ENCODE peak calls at places on chromosomes 7 and 10, in four cellular contexts. D is cardiac fibroblast, X is fibroblast of lung, O is IMR-90. M is an unnamed sample.

GRCh38 chr10:31678573-31679122 is 250.0 kb downstream of the ARHGAP12 start:
- DNase-seq in D (no peak), X (no peak), O (no peak), M (no peak)

GRCh38 chr7:102140952-102141370 is 145.7 kb upstream of the SH2B2 start:
- DNase-seq in D (no peak), X (no peak), O (no peak), M (no peak)

GRCh38 chr7:12385364-12385786 is 18.3 kb downstream of the VWDE start:
- DNase-seq in D (no peak), X (no peak), O (no peak), M (no peak)

GRCh38 chr10:28291881-28292297 is 11.0 kb downstream of the MPP7 start:
- DNase-seq in D (peak), X (peak), O (peak), M (peak)

GRCh38 chr7:64183126-64183742 is 23.8 kb upstream of the ZNF735 start:
- DNase-seq in D (no peak), X (no peak), O (no peak), M (no peak)

GRCh38 chr7:739455-739963 is 12.4 kb upstream of the PRKAR1B start:
- DNase-seq in D (no peak), X (no peak), O (no peak), M (no peak)

GRCh38 chr7:127158659-127159058 is 94.1 kb downstream of the GRM8 start:
- DNase-seq in D (no peak), X (no peak), O (no peak), M (peak)

GRCh38 chr7:46131916-46132795 is 211.1 kb upstream of the IGFBP3 start:
- DNase-seq in D (peak), X (no peak), O (no peak), M (peak)

GRCh38 chr7:26151953-26152781 is at the start of gene NFE2L3:
- DNase-seq in D (peak), X (peak), O (peak), M (peak)

GRCh38 chr7:133478591-133479135 is 225.8 kb downstream of the EXOC4 start:
- DNase-seq in D (no peak), X (no peak), O (no peak), M (no peak)

GRCh38 chr10:17233534-17233933 is 5.5 kb downstream of the VIM start:
- DNase-seq in D (peak), X (peak), O (no peak), M (no peak)

GRCh38 chr7:102951839-102952238 is 39.0 kb downstream of the LRRC17 start:
- DNase-seq in D (no peak), X (no peak), O (no peak), M (no peak)

GRCh38 chr10:69845574-69846251 is 44.0 kb downstream of the COL13A1 start:
- DNase-seq in D (peak), X (peak), O (peak), M (peak)

GRCh38 chr10:29386347-29386999 is 97.6 kb downstream of the LYZL1 start:
- DNase-seq in D (peak), X (peak), O (peak), M (peak)

GRCh38 chr7:122726881-122727280 is 24.2 kb upstream of the RNF148 start:
- DNase-seq in D (no peak), X (peak), O (no peak), M (no peak)

GRCh38 chr7:152313217-152313616 is 122.6 kb downstream of the KMT2C start:
- DNase-seq in D (no peak), X (no peak), O (no peak), M (no peak)

GRCh38 chr7:961546-962400 is 7.3 kb upstream of the ADAP1 start:
- DNase-seq in D (no peak), X (no peak), O (no peak), M (no peak)

GRCh38 chr10:88227342-88228018 is 355.6 kb downstream of the RNLS start:
- DNase-seq in D (peak), X (peak), O (peak), M (peak)

GRCh38 chr7:135715673-135716072 is 12.3 kb downstream of the SLC13A4 start:
- DNase-seq in D (no peak), X (no peak), O (no peak), M (no peak)

GRCh38 chr7:151491859-151492258 is 27.8 kb downstream of the RHEB start:
- DNase-seq in D (peak), X (peak), O (peak), M (peak)

GRCh38 chr7:100559127-100559526 is 14.6 kb downstream of the SAP25 start:
- DNase-seq in D (no peak), X (no peak), O (no peak), M (no peak)

GRCh38 chr7:96949766-96950165 is 55.6 kb upstream of the DLX6 start:
- DNase-seq in D (peak), X (peak), O (no peak), M (peak)

GRCh38 chr10:120979435-120980315 is 128.5 kb downstream of the WDR11 start:
- DNase-seq in D (no peak), X (peak), O (no peak), M (no peak)

GRCh38 chr7:77651544-77652162 is 44.6 kb upstream of the RSBN1L start:
- DNase-seq in D (peak), X (peak), O (peak), M (peak)

GRCh38 chr10:114261116-114261515 is 22.1 kb downstream of the VWA2 start:
- DNase-seq in D (peak), X (peak), O (peak), M (no peak)

GRCh38 chr7:28096713-28097112 is 83.9 kb downstream of the JAZF1 start:
- DNase-seq in D (peak), X (peak), O (peak), M (peak)

GRCh38 chr7:21192662-21193061 is 235.2 kb upstream of the SP4 start:
- DNase-seq in D (no peak), X (peak), O (no peak), M (peak)

DNA sequence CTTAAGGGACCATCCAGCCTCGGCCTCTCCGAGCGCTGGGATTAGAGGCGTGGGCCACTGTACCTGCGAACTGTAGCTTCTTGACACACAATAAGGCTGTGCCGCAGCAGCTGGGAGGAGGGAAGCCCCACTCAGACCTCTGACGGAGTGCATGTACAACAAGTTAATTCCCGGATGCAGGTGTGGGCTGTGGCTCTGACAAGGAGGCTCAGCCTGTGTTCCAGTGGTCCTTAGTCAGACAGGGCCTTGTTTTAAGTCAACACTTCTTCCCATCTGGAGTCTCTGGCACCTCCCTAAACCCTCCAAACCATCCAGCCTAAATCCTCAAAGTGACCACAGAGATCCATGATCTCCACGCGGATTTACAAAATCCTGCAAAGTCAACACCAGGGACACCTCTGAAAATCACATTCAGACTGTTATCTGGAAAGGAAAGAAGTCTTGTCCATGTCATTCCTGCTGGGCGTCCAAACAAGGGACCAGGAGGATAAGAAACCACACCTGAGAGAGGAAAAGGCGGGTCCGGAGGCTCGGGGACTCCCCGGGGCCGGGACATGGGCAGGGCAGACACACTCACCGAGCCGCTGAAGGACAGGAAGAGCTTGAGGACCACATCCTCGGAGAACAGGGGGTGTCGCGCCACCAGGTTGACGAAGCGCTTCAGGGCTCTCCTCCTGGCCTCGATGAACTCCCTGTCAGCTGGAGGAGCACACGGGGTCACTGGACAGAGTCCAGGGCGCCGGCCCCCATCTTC is 29.4 kb downstream of the NUDT1 start:
- DNase-seq in D (no peak), X (no peak), O (no peak), M (no peak)
- TF ChIP-seq CTCF in D (no peak), X (no peak), O (no peak), M (no peak)

DNA sequence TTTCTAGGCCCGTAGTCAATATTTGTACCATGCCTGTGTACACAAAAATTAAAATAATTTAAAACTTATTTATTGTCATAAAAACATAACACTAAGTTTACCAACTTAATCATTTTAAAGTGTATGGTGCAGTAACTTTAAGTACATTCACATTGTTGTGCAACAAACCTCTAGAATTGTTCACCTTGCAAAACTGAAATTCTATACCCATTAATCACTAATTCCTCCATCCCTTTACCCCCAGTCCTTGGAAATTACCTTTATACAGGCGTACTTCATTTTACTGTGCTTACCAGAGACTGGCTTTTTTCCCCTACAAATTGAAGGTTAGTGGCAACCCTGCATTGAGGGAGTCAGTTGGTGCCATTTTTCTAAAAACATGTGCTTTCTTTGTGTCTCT is 6.3 kb upstream of the DYNC1I1 start:
- DNase-seq in D (no peak), X (no peak), O (no peak), M (peak)
- TF ChIP-seq CTCF in D (no peak), X (no peak), O (no peak), M (no peak)

DNA sequence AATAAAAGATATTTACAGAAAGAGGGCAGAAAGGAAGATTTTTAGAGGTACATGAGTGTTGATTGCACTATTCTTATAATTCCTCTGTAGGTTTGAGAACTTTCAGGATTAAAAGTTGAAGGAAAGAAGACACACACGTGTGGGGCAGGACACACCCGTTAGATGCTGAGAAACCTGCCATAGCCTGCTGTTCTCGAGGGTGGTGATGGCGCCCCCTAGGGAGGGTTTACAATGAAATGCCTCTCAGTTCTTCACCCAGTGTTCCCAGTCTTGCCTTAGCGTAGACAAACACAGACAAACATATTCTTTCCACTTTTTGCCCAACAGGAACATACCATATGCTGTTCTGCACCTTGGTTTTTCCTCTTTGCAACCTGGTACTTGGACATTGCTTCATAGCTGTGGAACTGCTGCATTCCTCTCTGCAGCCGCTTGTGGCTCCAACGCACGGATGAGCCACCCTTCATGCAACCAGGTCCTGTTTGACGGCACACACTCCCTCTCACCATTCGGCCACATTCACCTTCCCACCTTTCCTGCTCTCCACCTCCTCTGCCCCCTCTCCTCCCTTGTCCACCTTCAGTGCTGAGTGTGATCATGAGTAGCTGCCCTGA is 23.3 kb upstream of the HSPA12A start:
- DNase-seq in D (no peak), X (no peak), O (no peak), M (no peak)
- TF ChIP-seq CTCF in D (no peak), X (peak), O (peak), M (no peak)

GRCh38 chr10:97732052-97732359 is 4.9 kb upstream of the ZFYVE27 start:
- DNase-seq in D (no peak), X (no peak), O (no peak), M (no peak)
- TF ChIP-seq CTCF in D (no peak), X (no peak), O (no peak), M (no peak)

DNA sequence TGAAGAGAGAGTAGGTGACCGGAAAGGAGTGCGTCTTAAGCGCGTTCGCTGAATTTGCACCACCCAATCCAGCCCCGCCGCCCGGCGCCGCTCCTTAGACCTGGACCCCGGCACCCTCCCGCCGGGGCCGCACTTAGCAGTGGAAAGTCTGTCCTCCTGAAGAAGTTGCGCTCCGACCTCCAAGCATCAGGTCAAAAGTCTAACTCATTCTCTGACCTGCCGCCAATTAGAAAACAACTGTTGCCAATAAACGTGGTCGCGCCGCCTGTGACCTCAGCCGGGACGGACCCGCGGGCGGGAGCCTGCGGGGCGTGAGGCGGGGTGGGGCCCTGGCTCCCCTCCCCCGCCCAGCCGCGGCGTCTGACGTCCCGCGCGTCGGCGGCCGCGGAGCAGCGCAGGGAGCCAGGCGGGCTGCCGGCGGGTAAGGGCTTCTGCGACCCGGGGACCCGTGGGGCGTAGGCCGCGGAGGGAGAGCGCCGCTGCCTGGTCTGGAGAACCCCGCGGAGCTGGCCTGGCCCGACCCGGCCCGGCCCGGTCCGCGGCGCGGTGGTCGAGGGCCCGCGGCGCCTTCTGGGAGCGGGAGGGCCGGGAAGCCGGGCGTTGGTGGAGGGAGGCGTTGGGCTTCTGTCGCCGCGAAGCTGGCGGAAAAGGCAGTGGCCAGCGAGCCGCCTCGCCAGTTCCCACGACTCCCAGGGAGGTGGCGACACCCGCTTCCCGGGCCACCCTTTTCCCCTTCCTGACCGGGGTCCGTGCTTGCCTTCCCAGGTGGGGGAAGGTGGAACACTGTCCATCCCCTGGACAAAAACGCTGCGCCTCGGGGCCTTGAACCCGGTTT is at the start of gene BCAP29:
- DNase-seq in D (peak), X (peak), O (peak), M (peak)
- TF ChIP-seq CTCF in D (peak), X (no peak), O (peak), M (no peak)

DNA sequence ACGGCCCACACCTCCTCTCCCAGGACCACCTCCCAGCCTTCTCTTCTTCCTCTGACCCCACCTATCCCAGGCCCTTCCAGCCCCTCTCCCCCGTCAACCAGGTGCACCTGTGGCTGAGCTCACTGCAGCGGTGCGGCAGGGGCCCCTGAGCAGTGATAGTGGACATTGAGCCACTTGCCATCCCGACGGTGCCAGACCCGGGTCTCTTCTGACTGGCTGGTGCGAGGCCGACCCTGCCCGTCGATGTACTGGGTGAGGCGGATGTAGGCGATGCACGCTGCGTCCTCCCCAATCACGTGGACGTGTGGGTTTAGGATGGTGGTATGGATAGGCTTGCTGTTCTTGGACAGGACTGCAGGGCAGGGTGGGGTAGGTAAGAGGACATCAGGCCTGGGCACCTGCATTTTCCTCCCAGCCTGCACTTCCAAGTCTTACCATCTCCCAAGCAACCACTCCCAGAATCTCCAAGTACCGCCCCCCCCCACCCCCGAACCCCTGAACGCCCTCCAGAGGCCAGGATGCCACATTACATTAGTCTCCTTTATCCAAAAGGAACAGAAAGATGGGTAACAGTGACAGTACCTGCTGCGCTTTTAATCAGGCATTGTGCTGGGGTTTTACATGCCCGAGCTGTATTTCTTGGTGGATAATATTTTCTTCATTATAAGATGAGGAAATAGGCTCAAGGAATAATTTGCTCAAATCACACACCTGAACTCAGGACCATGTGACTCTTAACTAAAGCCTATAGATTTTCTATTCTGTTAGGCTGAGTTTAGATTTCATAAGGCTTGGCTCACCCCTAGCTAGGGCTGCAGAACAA is 3.7 kb upstream of the NDST2 start:
- DNase-seq in D (peak), X (no peak), O (no peak), M (peak)
- TF ChIP-seq CTCF in D (no peak), X (no peak), O (peak), M (peak)

DNA sequence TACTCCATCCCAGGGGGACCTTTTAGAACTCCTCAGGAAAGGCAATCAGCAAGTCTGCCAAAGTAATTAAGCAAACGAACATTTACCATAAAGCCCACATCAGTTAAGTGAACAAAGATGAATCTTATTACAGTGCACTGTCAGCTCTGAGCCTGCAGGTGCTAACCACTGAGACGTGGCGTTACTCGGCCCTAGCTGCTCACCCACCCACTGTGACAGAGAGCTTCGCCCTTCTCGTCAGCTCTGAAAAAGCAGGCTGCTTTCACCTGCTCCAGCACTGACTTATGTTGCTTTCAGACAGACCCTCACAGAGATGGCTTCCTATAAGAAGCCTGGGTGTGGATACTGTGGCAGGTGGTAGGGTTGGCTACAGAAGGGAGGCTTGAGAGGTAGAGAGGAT is 57.7 kb upstream of the KCNIP2 start:
- DNase-seq in D (no peak), X (no peak), O (no peak), M (no peak)
- TF ChIP-seq CTCF in D (no peak), X (no peak), O (no peak), M (no peak)

GRCh38 chr10:75319274-75319673 is 82.3 kb downstream of the ZNF503 start:
- DNase-seq in D (no peak), X (no peak), O (no peak), M (no peak)
- TF ChIP-seq CTCF in D (no peak), X (no peak), O (no peak), M (no peak)

GRCh38 chr10:14182781-14183180 is 147.9 kb downstream of the FRMD4A start:
- DNase-seq in D (no peak), X (no peak), O (no peak), M (no peak)

GRCh38 chr10:14184841-14185500 is 145.8 kb downstream of the FRMD4A start:
- DNase-seq in D (peak), X (peak), O (peak), M (peak)

GRCh38 chr10:14186245-14186644 is 144.5 kb downstream of the FRMD4A start:
- DNase-seq in D (peak), X (peak), O (peak), M (peak)

GRCh38 chr10:14181197-14181936 is 149.4 kb downstream of the FRMD4A start:
- DNase-seq in D (no peak), X (no peak), O (no peak), M (no peak)

DNA sequence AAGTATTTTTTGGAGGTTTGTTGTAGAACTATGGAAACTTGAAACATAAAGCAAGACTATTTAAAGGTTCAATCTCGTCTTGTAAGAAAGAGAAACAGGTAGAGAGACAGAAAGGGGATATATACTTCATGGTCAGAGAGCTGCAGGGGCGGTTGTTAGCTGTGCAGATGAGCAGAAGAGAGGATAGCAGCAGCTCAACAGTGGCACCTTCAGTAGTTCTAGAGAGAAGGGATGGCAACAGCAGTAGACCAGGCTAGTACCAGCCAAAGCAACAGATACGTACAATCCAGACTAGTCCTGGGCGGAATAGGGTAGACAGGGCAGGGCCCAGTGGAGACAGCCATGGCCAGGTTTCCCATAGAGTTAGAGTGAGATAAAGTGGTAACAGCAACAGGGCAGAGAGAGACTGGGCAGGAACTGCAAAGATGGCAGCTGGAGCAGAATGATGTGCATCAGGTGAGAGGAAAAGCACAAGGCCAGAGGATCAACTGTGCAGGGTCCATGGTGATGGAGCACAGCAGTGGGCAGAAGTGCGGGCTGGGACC is 145.2 kb downstream of the FRMD4A start:
- DNase-seq in D (peak), X (peak), O (peak), M (peak)
- TF ChIP-seq CTCF in D (peak), X (no peak), O (no peak), M (no peak)